ENCODE peak calls at places on chromosome 20, in four cellular contexts. One of them, this sample, is unnamed.

GRCh38 chr20:36118372-36118771 is 36.2 kb upstream of the EPB41L1 start:
- DNase-seq in BJ: no peak
- DNase-seq in amygdala: no peak
- DNase-seq in fibroblast of lung: no peak
- DNase-seq in this sample: no peak

GRCh38 chr20:62860924-62861691 is 514 bp downstream of the TCFL5 start:
- DNase-seq in BJ: no peak
- DNase-seq in amygdala: no peak
- DNase-seq in fibroblast of lung: peak
- DNase-seq in this sample: no peak

GRCh38 chr20:37914367-37914671 is 11.4 kb downstream of the VSTM2L start:
- DNase-seq in BJ: no peak
- DNase-seq in amygdala: no peak
- DNase-seq in fibroblast of lung: no peak
- DNase-seq in this sample: no peak

GRCh38 chr20:9311132-9311531 is 203.3 kb upstream of the LAMP5 start:
- DNase-seq in BJ: no peak
- DNase-seq in amygdala: no peak
- DNase-seq in fibroblast of lung: peak
- DNase-seq in this sample: no peak

GRCh38 chr20:57633945-57634491 is 13.8 kb upstream of the ZBP1 start:
- DNase-seq in BJ: no peak
- DNase-seq in amygdala: no peak
- DNase-seq in fibroblast of lung: no peak
- DNase-seq in this sample: no peak

GRCh38 chr20:61886721-61887658 is 178.7 kb downstream of the TAF4 start:
- DNase-seq in BJ: no peak
- DNase-seq in amygdala: peak
- DNase-seq in fibroblast of lung: peak
- DNase-seq in this sample: peak

GRCh38 chr20:19858972-19859371 is 100.9 kb downstream of the RIN2 start:
- DNase-seq in BJ: no peak
- DNase-seq in amygdala: no peak
- DNase-seq in fibroblast of lung: peak
- DNase-seq in this sample: no peak

GRCh38 chr20:46004813-46005505 is 3.7 kb upstream of the MMP9 start:
- DNase-seq in BJ: no peak
- DNase-seq in amygdala: no peak
- DNase-seq in fibroblast of lung: no peak
- DNase-seq in this sample: no peak

GRCh38 chr20:40506567-40506966 is 182.5 kb downstream of the MAFB start:
- DNase-seq in BJ: peak
- DNase-seq in amygdala: peak
- DNase-seq in fibroblast of lung: peak
- DNase-seq in this sample: peak

GRCh38 chr20:49747707-49748524 is 34.2 kb upstream of the B4GALT5 start:
- DNase-seq in BJ: no peak
- DNase-seq in amygdala: peak
- DNase-seq in fibroblast of lung: peak
- DNase-seq in this sample: peak

GRCh38 chr20:61896058-61896961 is 169.4 kb downstream of the TAF4 start:
- DNase-seq in BJ: no peak
- DNase-seq in amygdala: peak
- DNase-seq in fibroblast of lung: peak
- DNase-seq in this sample: peak